ENCODE peak calls at places on chromosome 15, in six cellular contexts. W is amniotic stem cell, G is MV-4-11, I is AG08395, S is skeletal muscle cell, F is left ventricle myocardium inferior. Q is an unnamed sample.

GRCh38 chr15:33068007-33068441 is 126.5 kb downstream of the FMN1 start:
- DNase-seq in F (peak), G (peak), S (no peak), W (peak), I (peak), Q (no peak)

GRCh38 chr15:74382004-74382816 is 14.8 kb upstream of the CYP11A1 start:
- DNase-seq in S (no peak), G (peak), W (peak), I (peak), F (peak), Q (no peak)

GRCh38 chr15:28998511-28998910 is 112.7 kb downstream of the APBA2 start:
- DNase-seq in G (no peak), S (no peak), W (no peak), I (no peak), F (no peak), Q (no peak)

GRCh38 chr15:70025413-70026296 is 72.1 kb downstream of the TLE3 start:
- DNase-seq in F (no peak), S (peak), I (peak), G (peak), W (no peak), Q (no peak)

GRCh38 chr15:71003314-71003713 is 110.7 kb downstream of the LRRC49 start:
- DNase-seq in S (no peak), I (peak), W (no peak), G (no peak), F (no peak), Q (peak)

GRCh38 chr15:99442268-99442897 is 123.4 kb upstream of the MEF2A start:
- DNase-seq in I (peak), F (peak), G (no peak), S (peak), W (peak), Q (peak)

GRCh38 chr15:41490355-41490754 is 3.3 kb upstream of the ITPKA start:
- DNase-seq in W (peak), S (peak), F (no peak), I (peak), G (peak), Q (peak)

GRCh38 chr15:35756588-35756987 is 210.6 kb upstream of the DPH6 start:
- DNase-seq in F (no peak), G (no peak), S (no peak), I (no peak), W (no peak), Q (no peak)

GRCh38 chr15:50168778-50169411 is 13.1 kb upstream of the SLC27A2 start:
- DNase-seq in G (no peak), F (no peak), W (no peak), S (no peak), I (no peak), Q (no peak)

GRCh38 chr15:44028349-44028748 is 166.7 kb downstream of the FRMD5 start:
- DNase-seq in G (no peak), F (no peak), W (no peak), S (no peak), I (no peak), Q (no peak)

GRCh38 chr15:71545223-71545760 is 265.1 kb upstream of the NR2E3 start:
- DNase-seq in F (no peak), I (no peak), S (no peak), W (no peak), G (no peak), Q (no peak)

GRCh38 chr15:71182522-71182921 is 67.3 kb downstream of the THSD4 start:
- DNase-seq in W (no peak), S (no peak), G (no peak), I (no peak), F (no peak), Q (no peak)

GRCh38 chr15:70867911-70868467 is 14.0 kb upstream of the LARP6 start:
- DNase-seq in I (peak), G (peak), W (no peak), F (no peak), S (peak), Q (no peak)

GRCh38 chr15:66941231-66941711 is 124.1 kb upstream of the SMAD3 start:
- DNase-seq in G (no peak), F (no peak), W (no peak), S (no peak), I (no peak), Q (no peak)

GRCh38 chr15:50415752-50416404 is 8.3 kb upstream of the USP8 start:
- DNase-seq in S (no peak), W (no peak), I (no peak), F (no peak), G (no peak), Q (no peak)

GRCh38 chr15:28101201-28101600 is 2.1 kb upstream of the OCA2 start:
- DNase-seq in G (no peak), I (no peak), S (no peak), W (no peak), F (no peak), Q (no peak)

GRCh38 chr15:69140306-69140705 is 20.1 kb upstream of the GLCE start:
- DNase-seq in I (no peak), G (no peak), W (no peak), F (no peak), S (no peak), Q (no peak)

GRCh38 chr15:46900992-46901391 is 816.3 kb upstream of the SEMA6D start:
- DNase-seq in I (no peak), F (no peak), G (no peak), W (no peak), S (no peak), Q (no peak)

Q was measured in AG04449.